ENCODE peak calls at places on chromosome 21, in seven cellular contexts. One of them, this sample, is unnamed.

GRCh38 chr21:26842300-26842699 is 2.9 kb downstream of the ADAMTS1 start:
- DNase-seq in H9: no peak
- DNase-seq in mesendoderm: no peak
- DNase-seq in IMR-90: peak
- DNase-seq in neuronal stem cell: no peak
- DNase-seq in H1: no peak
- DNase-seq in trophoblast cell: peak
- DNase-seq in this sample: peak

GRCh38 chr21:43815107-43815742 is 25.8 kb downstream of the RRP1 start:
- DNase-seq in H9: peak
- DNase-seq in mesendoderm: peak
- DNase-seq in IMR-90: no peak
- DNase-seq in neuronal stem cell: no peak
- DNase-seq in H1: no peak
- DNase-seq in trophoblast cell: peak
- DNase-seq in this sample: no peak

GRCh38 chr21:22201142-22201541 is 1202.9 kb downstream of the NCAM2 start:
- DNase-seq in H9: no peak
- DNase-seq in mesendoderm: no peak
- DNase-seq in IMR-90: no peak
- DNase-seq in neuronal stem cell: no peak
- DNase-seq in H1: no peak
- DNase-seq in trophoblast cell: peak
- DNase-seq in this sample: no peak

GRCh38 chr21:17051054-17051453 is 461.8 kb upstream of the CXADR start:
- DNase-seq in H9: no peak
- DNase-seq in mesendoderm: peak
- DNase-seq in IMR-90: no peak
- DNase-seq in neuronal stem cell: no peak
- DNase-seq in H1: no peak
- DNase-seq in trophoblast cell: peak
- DNase-seq in this sample: no peak

GRCh38 chr21:29130234-29130993 is at the start of gene MAP3K7CL:
- DNase-seq in H9: no peak
- DNase-seq in mesendoderm: peak
- DNase-seq in IMR-90: peak
- DNase-seq in neuronal stem cell: no peak
- DNase-seq in H1: no peak
- DNase-seq in trophoblast cell: peak
- DNase-seq in this sample: peak

GRCh38 chr21:41593051-41593783 is 85.3 kb upstream of the TMPRSS2 start:
- DNase-seq in H9: no peak
- DNase-seq in mesendoderm: peak
- DNase-seq in IMR-90: no peak
- DNase-seq in neuronal stem cell: no peak
- DNase-seq in H1: peak
- DNase-seq in trophoblast cell: no peak
- DNase-seq in this sample: no peak

GRCh38 chr21:34073032-34073748 is at the start of the genes MRPS6 and SLC5A3:
- DNase-seq in H9: peak
- DNase-seq in mesendoderm: peak
- DNase-seq in IMR-90: peak
- DNase-seq in neuronal stem cell: peak
- DNase-seq in H1: peak
- DNase-seq in trophoblast cell: peak
- DNase-seq in this sample: peak

GRCh38 chr21:14488805-14489204 is 57.3 kb downstream of the SAMSN1 start:
- DNase-seq in H9: no peak
- DNase-seq in mesendoderm: no peak
- DNase-seq in IMR-90: no peak
- DNase-seq in neuronal stem cell: no peak
- DNase-seq in H1: no peak
- DNase-seq in trophoblast cell: no peak
- DNase-seq in this sample: no peak

GRCh38 chr21:42466700-42467612 is 29.1 kb downstream of the RSPH1 start:
- DNase-seq in H9: peak
- DNase-seq in mesendoderm: peak
- DNase-seq in IMR-90: peak
- DNase-seq in neuronal stem cell: no peak
- DNase-seq in H1: no peak
- DNase-seq in trophoblast cell: peak
- DNase-seq in this sample: peak

GRCh38 chr21:45718413-45718812 is 74.9 kb downstream of the PCBP3 start:
- DNase-seq in H9: no peak
- DNase-seq in mesendoderm: no peak
- DNase-seq in IMR-90: no peak
- DNase-seq in neuronal stem cell: no peak
- DNase-seq in H1: no peak
- DNase-seq in trophoblast cell: no peak
- DNase-seq in this sample: no peak

GRCh38 chr21:46188226-46189212 is 4.3 kb upstream of the SPATC1L start:
- DNase-seq in H9: peak
- DNase-seq in mesendoderm: peak
- DNase-seq in IMR-90: peak
- DNase-seq in neuronal stem cell: peak
- DNase-seq in H1: no peak
- DNase-seq in trophoblast cell: peak
- DNase-seq in this sample: peak

GRCh38 chr21:45102391-45102932 is 28.1 kb downstream of the ADARB1 start:
- DNase-seq in H9: no peak
- DNase-seq in mesendoderm: peak
- DNase-seq in IMR-90: no peak
- DNase-seq in neuronal stem cell: no peak
- DNase-seq in H1: no peak
- DNase-seq in trophoblast cell: peak
- DNase-seq in this sample: peak

GRCh38 chr21:43657355-43658093 is 1.8 kb downstream of the HSF2BP start:
- DNase-seq in H9: no peak
- DNase-seq in mesendoderm: no peak
- DNase-seq in IMR-90: no peak
- DNase-seq in neuronal stem cell: no peak
- DNase-seq in H1: no peak
- DNase-seq in trophoblast cell: no peak
- DNase-seq in this sample: no peak

GRCh38 chr21:24076179-24076578 is 1531.1 kb downstream of the MRPL39 start:
- DNase-seq in H9: no peak
- DNase-seq in mesendoderm: peak
- DNase-seq in IMR-90: peak
- DNase-seq in neuronal stem cell: no peak
- DNase-seq in H1: no peak
- DNase-seq in trophoblast cell: no peak
- DNase-seq in this sample: no peak

GRCh38 chr21:44065428-44065827 is 41.8 kb upstream of the PWP2 start:
- DNase-seq in H9: no peak
- DNase-seq in mesendoderm: no peak
- DNase-seq in IMR-90: peak
- DNase-seq in neuronal stem cell: no peak
- DNase-seq in H1: no peak
- DNase-seq in trophoblast cell: no peak
- DNase-seq in this sample: peak

GRCh38 chr21:43190544-43191340 is 21.9 kb downstream of the CRYAA start:
- DNase-seq in H9: peak
- DNase-seq in mesendoderm: no peak
- DNase-seq in IMR-90: no peak
- DNase-seq in neuronal stem cell: no peak
- DNase-seq in H1: no peak
- DNase-seq in trophoblast cell: no peak
- DNase-seq in this sample: no peak

GRCh38 chr21:28215214-28215954 is 777.3 kb downstream of the LTN1 start:
- DNase-seq in H9: no peak
- DNase-seq in mesendoderm: no peak
- DNase-seq in IMR-90: peak
- DNase-seq in neuronal stem cell: no peak
- DNase-seq in H1: no peak
- DNase-seq in trophoblast cell: peak
- DNase-seq in this sample: peak

DNA sequence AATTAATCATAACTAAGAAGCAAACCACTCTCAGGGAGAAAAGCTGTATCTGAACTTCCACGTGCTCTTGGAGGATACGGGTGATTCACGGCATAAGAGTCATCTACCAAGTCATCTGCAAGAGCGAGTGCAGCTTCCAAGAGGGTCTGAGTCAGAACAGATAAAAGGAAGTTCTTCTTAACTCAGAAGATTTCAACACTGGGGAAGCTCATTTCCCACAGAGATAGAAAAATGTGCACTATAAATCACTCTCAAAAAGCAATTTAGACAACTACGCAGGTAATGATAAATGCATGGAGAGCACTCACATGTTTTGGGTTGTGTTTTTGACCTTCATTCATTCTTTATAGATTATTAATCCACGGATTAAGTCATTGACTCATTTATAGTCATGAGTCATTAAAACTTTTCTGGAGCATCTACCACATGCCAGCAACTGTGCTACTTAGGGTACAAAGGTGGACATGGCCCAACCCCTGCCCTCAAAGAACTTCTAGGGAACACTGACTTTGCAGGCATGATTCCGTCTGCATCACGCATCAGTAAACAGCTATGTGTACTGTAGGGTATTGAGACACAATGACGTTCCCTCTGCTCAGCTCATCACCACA is 20.8 kb downstream of the KCNJ15 start:
- DNase-seq in H9: no peak
- DNase-seq in mesendoderm: no peak
- DNase-seq in IMR-90: peak
- DNase-seq in neuronal stem cell: no peak
- DNase-seq in H1: no peak
- DNase-seq in trophoblast cell: peak
- DNase-seq in this sample: peak
- H2AK5ac ChIP-seq in H9: no peak
- H2AK5ac ChIP-seq in mesendoderm: no peak
- H2AK5ac ChIP-seq in IMR-90: peak
- H2AK5ac ChIP-seq in neuronal stem cell: no peak
- H2AK5ac ChIP-seq in H1: no peak
- H2AK5ac ChIP-seq in trophoblast cell: no peak
- H2AK5ac ChIP-seq in this sample: no peak

DNA sequence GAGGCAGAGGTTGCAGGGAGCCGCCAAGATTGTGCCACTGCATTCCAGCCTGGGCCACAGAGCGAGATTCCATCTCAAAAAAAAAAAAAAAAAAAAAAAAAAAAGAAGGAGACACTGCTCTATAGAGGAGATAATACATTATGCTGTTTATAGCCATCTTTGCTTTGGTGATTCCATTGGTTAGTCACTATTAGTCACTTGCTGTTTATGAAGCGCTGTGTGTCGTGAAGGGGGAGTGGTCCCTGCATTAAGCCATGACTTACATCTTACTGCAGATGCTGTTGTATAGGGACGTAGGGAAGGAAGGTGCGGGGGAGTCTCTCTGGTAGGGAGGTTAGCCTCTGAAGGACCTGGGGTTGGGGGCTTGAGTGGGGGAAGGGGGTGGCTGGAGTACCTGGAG is 48.3 kb downstream of the HUNK start:
- DNase-seq in H9: no peak
- DNase-seq in mesendoderm: no peak
- DNase-seq in IMR-90: peak
- DNase-seq in neuronal stem cell: no peak
- DNase-seq in H1: no peak
- DNase-seq in trophoblast cell: peak
- DNase-seq in this sample: peak
- H2AK5ac ChIP-seq in H9: no peak
- H2AK5ac ChIP-seq in mesendoderm: no peak
- H2AK5ac ChIP-seq in IMR-90: no peak
- H2AK5ac ChIP-seq in neuronal stem cell: no peak
- H2AK5ac ChIP-seq in H1: no peak
- H2AK5ac ChIP-seq in trophoblast cell: no peak
- H2AK5ac ChIP-seq in this sample: no peak

DNA sequence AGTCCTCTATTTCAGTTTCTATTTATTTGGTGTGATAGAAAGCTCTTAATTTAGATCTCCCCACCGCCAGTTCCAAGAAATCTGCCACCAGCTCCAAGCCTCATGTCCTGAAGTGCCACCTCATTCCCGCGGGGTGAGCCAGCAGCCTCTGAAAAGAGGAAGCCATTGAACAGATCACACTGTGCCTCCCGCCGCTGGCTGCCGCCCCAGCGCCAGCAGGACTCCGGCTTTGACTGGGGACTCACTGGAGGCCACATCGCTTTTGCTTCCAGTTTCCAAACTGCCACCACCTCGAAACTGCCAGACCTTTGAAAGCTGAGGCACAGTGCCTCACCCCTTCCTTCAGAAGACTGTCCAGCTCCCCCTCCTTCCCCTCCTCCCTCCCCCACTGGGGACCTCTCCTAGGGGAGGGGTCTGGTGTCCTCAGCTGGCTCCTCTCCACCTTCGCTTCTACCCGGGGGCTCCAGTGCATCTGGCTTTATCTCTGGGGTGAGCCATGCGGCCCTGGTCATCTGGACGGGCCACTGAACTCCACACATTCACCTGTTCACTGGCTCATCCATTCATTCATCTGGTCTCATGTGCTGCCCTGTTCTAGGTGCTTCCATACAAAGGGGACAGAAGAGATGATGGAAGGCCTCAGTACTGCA is 59.0 kb downstream of the VPS26C start:
- DNase-seq in H9: no peak
- DNase-seq in mesendoderm: no peak
- DNase-seq in IMR-90: no peak
- DNase-seq in neuronal stem cell: no peak
- DNase-seq in H1: no peak
- DNase-seq in trophoblast cell: peak
- DNase-seq in this sample: no peak
- H2AK5ac ChIP-seq in H9: no peak
- H2AK5ac ChIP-seq in mesendoderm: no peak
- H2AK5ac ChIP-seq in IMR-90: no peak
- H2AK5ac ChIP-seq in neuronal stem cell: peak
- H2AK5ac ChIP-seq in H1: no peak
- H2AK5ac ChIP-seq in trophoblast cell: no peak
- H2AK5ac ChIP-seq in this sample: no peak

GRCh38 chr21:35370071-35370470 is 321.0 kb upstream of the RUNX1 start:
- DNase-seq in H9: no peak
- DNase-seq in mesendoderm: no peak
- DNase-seq in IMR-90: no peak
- DNase-seq in neuronal stem cell: no peak
- DNase-seq in H1: no peak
- DNase-seq in trophoblast cell: no peak
- DNase-seq in this sample: no peak

GRCh38 chr21:35366348-35367085 is 317.4 kb upstream of the RUNX1 start:
- DNase-seq in H9: no peak
- DNase-seq in mesendoderm: no peak
- DNase-seq in IMR-90: peak
- DNase-seq in neuronal stem cell: no peak
- DNase-seq in H1: no peak
- DNase-seq in trophoblast cell: peak
- DNase-seq in this sample: peak

GRCh38 chr21:35370671-35371070 is 321.6 kb upstream of the RUNX1 start:
- DNase-seq in H9: no peak
- DNase-seq in mesendoderm: no peak
- DNase-seq in IMR-90: no peak
- DNase-seq in neuronal stem cell: no peak
- DNase-seq in H1: no peak
- DNase-seq in trophoblast cell: no peak
- DNase-seq in this sample: no peak

GRCh38 chr21:35367558-35367957 is 318.5 kb upstream of the RUNX1 start:
- DNase-seq in H9: no peak
- DNase-seq in mesendoderm: no peak
- DNase-seq in IMR-90: no peak
- DNase-seq in neuronal stem cell: no peak
- DNase-seq in H1: no peak
- DNase-seq in trophoblast cell: no peak
- DNase-seq in this sample: no peak

DNA sequence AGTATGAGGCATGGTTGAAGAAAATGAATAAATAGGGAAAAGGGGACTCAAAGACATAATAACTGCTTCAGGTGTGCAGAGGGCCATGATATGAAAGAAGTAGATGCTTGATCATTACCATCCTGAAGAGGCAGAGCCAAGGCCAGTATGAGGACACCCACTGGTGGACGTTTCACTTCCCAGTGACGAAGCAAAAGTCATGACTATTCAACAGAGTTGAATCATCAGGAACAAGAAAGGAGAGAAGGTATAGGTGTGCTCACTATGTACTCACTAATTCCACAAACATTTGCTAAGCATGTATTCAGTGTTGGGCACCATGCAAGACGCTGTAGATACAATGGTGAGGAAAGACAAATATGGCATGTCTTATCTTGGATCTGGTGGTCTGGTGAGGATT is 319.2 kb upstream of the RUNX1 start:
- DNase-seq in H9: no peak
- DNase-seq in mesendoderm: no peak
- DNase-seq in IMR-90: no peak
- DNase-seq in neuronal stem cell: no peak
- DNase-seq in H1: no peak
- DNase-seq in trophoblast cell: no peak
- DNase-seq in this sample: no peak
- H2AK5ac ChIP-seq in H9: no peak
- H2AK5ac ChIP-seq in mesendoderm: no peak
- H2AK5ac ChIP-seq in IMR-90: peak
- H2AK5ac ChIP-seq in neuronal stem cell: no peak
- H2AK5ac ChIP-seq in H1: no peak
- H2AK5ac ChIP-seq in trophoblast cell: no peak
- H2AK5ac ChIP-seq in this sample: no peak

This sample was measured in mesenchymal stem cell.